ENCODE peak calls at places on chromosomes 11 and 22, in ten cellular contexts. One of them, this sample, is unnamed.

GRCh38 chr11:109123811-109124787 is 297.9 kb upstream of the C11orf87 start:
- DNase-seq in pancreas: no peak
- DNase-seq in AG04450: no peak
- DNase-seq in stomach: no peak
- DNase-seq in lower lobe of right lung: no peak
- DNase-seq in kidney: no peak
- DNase-seq in left ventricle myocardium inferior: peak; percentile 55
- DNase-seq in uterus: no peak
- DNase-seq in astrocyte: peak; percentile 27
- DNase-seq in prostate gland: no peak
- DNase-seq in this sample: no peak

GRCh38 chr11:73556966-73557365 is 40.9 kb downstream of the FAM168A start:
- DNase-seq in pancreas: no peak
- DNase-seq in AG04450: no peak
- DNase-seq in stomach: no peak
- DNase-seq in lower lobe of right lung: no peak
- DNase-seq in kidney: no peak
- DNase-seq in left ventricle myocardium inferior: no peak
- DNase-seq in uterus: no peak
- DNase-seq in astrocyte: no peak
- DNase-seq in prostate gland: no peak
- DNase-seq in this sample: no peak

GRCh38 chr11:113167599-113167998 is 146.8 kb upstream of the TTC12 start:
- DNase-seq in pancreas: no peak
- DNase-seq in AG04450: no peak
- DNase-seq in stomach: peak; percentile 34
- DNase-seq in lower lobe of right lung: no peak
- DNase-seq in kidney: no peak
- DNase-seq in left ventricle myocardium inferior: peak; percentile 25
- DNase-seq in uterus: no peak
- DNase-seq in astrocyte: no peak
- DNase-seq in prostate gland: no peak
- DNase-seq in this sample: no peak

GRCh38 chr11:103274025-103274424 is 164.8 kb downstream of the DYNC2H1 start:
- DNase-seq in pancreas: no peak
- DNase-seq in AG04450: no peak
- DNase-seq in stomach: no peak
- DNase-seq in lower lobe of right lung: no peak
- DNase-seq in kidney: no peak
- DNase-seq in left ventricle myocardium inferior: no peak
- DNase-seq in uterus: no peak
- DNase-seq in astrocyte: no peak
- DNase-seq in prostate gland: no peak
- DNase-seq in this sample: no peak

GRCh38 chr11:70105755-70106571 is 27.8 kb downstream of the ANO1 start:
- DNase-seq in pancreas: no peak
- DNase-seq in AG04450: no peak
- DNase-seq in stomach: peak; percentile 78
- DNase-seq in lower lobe of right lung: no peak
- DNase-seq in kidney: no peak
- DNase-seq in left ventricle myocardium inferior: no peak
- DNase-seq in uterus: peak; percentile 79
- DNase-seq in astrocyte: no peak
- DNase-seq in prostate gland: peak; percentile 60
- DNase-seq in this sample: no peak

GRCh38 chr11:30426781-30427180 is 103.9 kb downstream of the ARL14EP start:
- DNase-seq in pancreas: no peak
- DNase-seq in AG04450: no peak
- DNase-seq in stomach: no peak
- DNase-seq in lower lobe of right lung: no peak
- DNase-seq in kidney: no peak
- DNase-seq in left ventricle myocardium inferior: no peak
- DNase-seq in uterus: no peak
- DNase-seq in astrocyte: no peak
- DNase-seq in prostate gland: peak; percentile 81
- DNase-seq in this sample: no peak

GRCh38 chr11:129375731-129376657 is at the start of gene BARX2:
- DNase-seq in pancreas: peak; percentile 49
- DNase-seq in AG04450: peak; percentile 11
- DNase-seq in stomach: peak; percentile 82
- DNase-seq in lower lobe of right lung: peak; percentile 77
- DNase-seq in kidney: peak; percentile 80
- DNase-seq in left ventricle myocardium inferior: peak; percentile 16
- DNase-seq in uterus: no peak
- DNase-seq in astrocyte: peak; percentile 50
- DNase-seq in prostate gland: peak; percentile 76
- DNase-seq in this sample: no peak

GRCh38 chr11:118907749-118908106 is 18.0 kb downstream of the BCL9L start:
- DNase-seq in pancreas: no peak
- DNase-seq in AG04450: no peak
- DNase-seq in stomach: no peak
- DNase-seq in lower lobe of right lung: peak; percentile 36
- DNase-seq in kidney: no peak
- DNase-seq in left ventricle myocardium inferior: no peak
- DNase-seq in uterus: no peak
- DNase-seq in astrocyte: no peak
- DNase-seq in prostate gland: no peak
- DNase-seq in this sample: no peak

GRCh38 chr11:63719987-63720386 is 38.7 kb downstream of the RTN3 start:
- DNase-seq in pancreas: no peak
- DNase-seq in AG04450: peak; percentile 18
- DNase-seq in stomach: no peak
- DNase-seq in lower lobe of right lung: no peak
- DNase-seq in kidney: no peak
- DNase-seq in left ventricle myocardium inferior: no peak
- DNase-seq in uterus: no peak
- DNase-seq in astrocyte: peak; percentile 45
- DNase-seq in prostate gland: no peak
- DNase-seq in this sample: no peak

GRCh38 chr11:567036-567628 is 6.4 kb downstream of the RASSF7 start:
- DNase-seq in pancreas: no peak
- DNase-seq in AG04450: no peak
- DNase-seq in stomach: no peak
- DNase-seq in lower lobe of right lung: no peak
- DNase-seq in kidney: peak; percentile 73
- DNase-seq in left ventricle myocardium inferior: no peak
- DNase-seq in uterus: no peak
- DNase-seq in astrocyte: no peak
- DNase-seq in prostate gland: no peak
- DNase-seq in this sample: no peak

GRCh38 chr11:563812-564578 is 3.2 kb downstream of the RASSF7 start:
- DNase-seq in pancreas: no peak
- DNase-seq in AG04450: no peak
- DNase-seq in stomach: no peak
- DNase-seq in lower lobe of right lung: no peak
- DNase-seq in kidney: peak; percentile 65
- DNase-seq in left ventricle myocardium inferior: no peak
- DNase-seq in uterus: no peak
- DNase-seq in astrocyte: no peak
- DNase-seq in prostate gland: peak; percentile 77
- DNase-seq in this sample: no peak

GRCh38 chr11:568306-569259 is 7.7 kb upstream of the PHRF1 start:
- DNase-seq in pancreas: peak; percentile 94
- DNase-seq in AG04450: peak; percentile 56
- DNase-seq in stomach: peak; percentile 96
- DNase-seq in lower lobe of right lung: peak; percentile 95
- DNase-seq in kidney: peak; percentile 98
- DNase-seq in left ventricle myocardium inferior: peak; percentile 93
- DNase-seq in uterus: peak; percentile 91
- DNase-seq in astrocyte: peak; percentile 68
- DNase-seq in prostate gland: peak; percentile 92
- DNase-seq in this sample: peak; percentile 96

GRCh38 chr11:567629-568258 is 7.0 kb downstream of the RASSF7 start:
- DNase-seq in pancreas: no peak
- DNase-seq in AG04450: no peak
- DNase-seq in stomach: no peak
- DNase-seq in lower lobe of right lung: no peak
- DNase-seq in kidney: no peak
- DNase-seq in left ventricle myocardium inferior: no peak
- DNase-seq in uterus: no peak
- DNase-seq in astrocyte: no peak
- DNase-seq in prostate gland: no peak
- DNase-seq in this sample: no peak

GRCh38 chr11:565921-566509 is 5.2 kb downstream of the RASSF7 start:
- DNase-seq in pancreas: no peak
- DNase-seq in AG04450: no peak
- DNase-seq in stomach: no peak
- DNase-seq in lower lobe of right lung: no peak
- DNase-seq in kidney: peak; percentile 75
- DNase-seq in left ventricle myocardium inferior: no peak
- DNase-seq in uterus: no peak
- DNase-seq in astrocyte: no peak
- DNase-seq in prostate gland: no peak
- DNase-seq in this sample: no peak
- H3K27ac ChIP-seq in pancreas: no peak overlapping the region
- H3K27ac ChIP-seq in AG04450: no peak overlapping the region
- H3K27ac ChIP-seq in stomach: no peak overlapping the region
- H3K27ac ChIP-seq in lower lobe of right lung: no peak overlapping the region
- H3K27ac ChIP-seq in kidney: peak overlapping the region; percentile 22
- H3K27ac ChIP-seq in left ventricle myocardium inferior: no peak overlapping the region
- H3K27ac ChIP-seq in uterus: no peak overlapping the region
- H3K27ac ChIP-seq in astrocyte: no peak overlapping the region
- H3K27ac ChIP-seq in prostate gland: no peak overlapping the region
- H3K27ac ChIP-seq in this sample: no peak overlapping the region

GRCh38 chr11:125423247-125423849 is 72.7 kb downstream of the FEZ1 start:
- DNase-seq in pancreas: no peak
- DNase-seq in AG04450: no peak
- DNase-seq in stomach: no peak
- DNase-seq in lower lobe of right lung: no peak
- DNase-seq in kidney: peak; percentile 3
- DNase-seq in left ventricle myocardium inferior: no peak
- DNase-seq in uterus: no peak
- DNase-seq in astrocyte: no peak
- DNase-seq in prostate gland: no peak
- DNase-seq in this sample: no peak
- TF ChIP-seq CTCF in pancreas: no peak
- TF ChIP-seq CTCF in AG04450: peak; percentile 45
- TF ChIP-seq CTCF in stomach: peak; percentile 12
- TF ChIP-seq CTCF in lower lobe of right lung: peak; percentile 17
- TF ChIP-seq CTCF in kidney: no peak
- TF ChIP-seq CTCF in left ventricle myocardium inferior: peak; percentile 41
- TF ChIP-seq CTCF in uterus: no peak
- TF ChIP-seq CTCF in astrocyte: peak; percentile 20
- TF ChIP-seq CTCF in prostate gland: no peak
- TF ChIP-seq CTCF in this sample: peak; percentile 40

GRCh38 chr22:47329727-47330653 is 567.5 kb downstream of the TBC1D22A start:
- DNase-seq in pancreas: no peak
- DNase-seq in AG04450: no peak
- DNase-seq in stomach: no peak
- DNase-seq in lower lobe of right lung: no peak
- DNase-seq in kidney: no peak
- DNase-seq in left ventricle myocardium inferior: no peak
- DNase-seq in uterus: no peak
- DNase-seq in astrocyte: no peak
- DNase-seq in prostate gland: no peak
- DNase-seq in this sample: peak; percentile 34
- H3K9me3 ChIP-seq in pancreas: no peaks in the 10 kb centered on the region
- H3K9me3 ChIP-seq in AG04450: peaks cover 16% of the 10 kb centered on the region
- H3K9me3 ChIP-seq in stomach: no peaks in the 10 kb centered on the region
- H3K9me3 ChIP-seq in lower lobe of right lung: peaks cover 14% of the 10 kb centered on the region
- H3K9me3 ChIP-seq in kidney: no peaks in the 10 kb centered on the region
- H3K9me3 ChIP-seq in left ventricle myocardium inferior: peaks cover 11% of the 10 kb centered on the region
- H3K9me3 ChIP-seq in uterus: no peaks in the 10 kb centered on the region
- H3K9me3 ChIP-seq in astrocyte: peaks cover 10% of the 10 kb centered on the region
- H3K9me3 ChIP-seq in prostate gland: no peaks in the 10 kb centered on the region
- H3K9me3 ChIP-seq in this sample: no peaks in the 10 kb centered on the region

GRCh38 chr11:802693-803466 is 2.2 kb downstream of the PIDD1 start:
- DNase-seq in pancreas: no peak
- DNase-seq in AG04450: no peak
- DNase-seq in stomach: no peak
- DNase-seq in lower lobe of right lung: no peak
- DNase-seq in kidney: no peak
- DNase-seq in left ventricle myocardium inferior: no peak
- DNase-seq in uterus: no peak
- DNase-seq in astrocyte: no peak
- DNase-seq in prostate gland: no peak
- DNase-seq in this sample: no peak

GRCh38 chr11:802018-802617 is 2.9 kb downstream of the PIDD1 start:
- DNase-seq in pancreas: no peak
- DNase-seq in AG04450: no peak
- DNase-seq in stomach: no peak
- DNase-seq in lower lobe of right lung: no peak
- DNase-seq in kidney: no peak
- DNase-seq in left ventricle myocardium inferior: no peak
- DNase-seq in uterus: no peak
- DNase-seq in astrocyte: no peak
- DNase-seq in prostate gland: no peak
- DNase-seq in this sample: no peak

GRCh38 chr11:803467-803742 is 1.6 kb downstream of the PIDD1 start:
- DNase-seq in pancreas: no peak
- DNase-seq in AG04450: no peak
- DNase-seq in stomach: no peak
- DNase-seq in lower lobe of right lung: no peak
- DNase-seq in kidney: no peak
- DNase-seq in left ventricle myocardium inferior: no peak
- DNase-seq in uterus: no peak
- DNase-seq in astrocyte: no peak
- DNase-seq in prostate gland: no peak
- DNase-seq in this sample: no peak

GRCh38 chr11:803770-804598 is 1.0 kb downstream of the PIDD1 start:
- DNase-seq in pancreas: no peak
- DNase-seq in AG04450: no peak
- DNase-seq in stomach: no peak
- DNase-seq in lower lobe of right lung: no peak
- DNase-seq in kidney: no peak
- DNase-seq in left ventricle myocardium inferior: no peak
- DNase-seq in uterus: no peak
- DNase-seq in astrocyte: no peak
- DNase-seq in prostate gland: no peak
- DNase-seq in this sample: no peak

DNA sequence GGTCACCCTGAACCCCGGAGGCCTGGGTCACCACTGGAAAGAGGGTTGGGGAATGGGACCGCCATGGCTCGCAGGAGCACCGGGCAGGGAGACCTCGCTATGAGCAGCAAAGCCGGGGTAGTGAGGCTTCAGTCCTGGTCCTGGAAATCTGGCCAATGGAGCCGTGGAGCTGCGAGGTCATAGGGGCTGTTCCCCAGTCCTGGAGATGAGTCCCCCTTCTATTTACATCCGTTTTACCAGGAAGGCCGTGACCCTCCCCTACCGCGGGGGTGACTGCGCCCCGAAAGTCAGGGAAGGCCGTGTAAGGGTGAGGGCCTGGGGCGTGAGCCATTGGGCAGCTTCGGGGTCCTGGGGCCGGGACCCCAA is 449 bp downstream of the PIDD1 start:
- DNase-seq in pancreas: no peak
- DNase-seq in AG04450: no peak
- DNase-seq in stomach: no peak
- DNase-seq in lower lobe of right lung: no peak
- DNase-seq in kidney: no peak
- DNase-seq in left ventricle myocardium inferior: no peak
- DNase-seq in uterus: no peak
- DNase-seq in astrocyte: no peak
- DNase-seq in prostate gland: no peak
- DNase-seq in this sample: no peak
- H3K27ac ChIP-seq in pancreas: peak overlapping the region; percentile 87
- H3K27ac ChIP-seq in AG04450: no peak overlapping the region
- H3K27ac ChIP-seq in stomach: peak overlapping the region; percentile 90
- H3K27ac ChIP-seq in lower lobe of right lung: peak overlapping the region; percentile 93
- H3K27ac ChIP-seq in kidney: peak overlapping the region; percentile 43
- H3K27ac ChIP-seq in left ventricle myocardium inferior: peak overlapping the region; percentile 97
- H3K27ac ChIP-seq in uterus: peak overlapping the region; percentile 84
- H3K27ac ChIP-seq in astrocyte: peak overlapping the region; percentile 6
- H3K27ac ChIP-seq in prostate gland: peak overlapping the region; percentile 87
- H3K27ac ChIP-seq in this sample: peak overlapping the region; percentile 90

GRCh38 chr22:21447694-21448402 is 19.3 kb upstream of the TMEM191C start:
- DNase-seq in pancreas: peak; percentile 85
- DNase-seq in AG04450: no peak
- DNase-seq in stomach: peak; percentile 21
- DNase-seq in lower lobe of right lung: peak; percentile 38
- DNase-seq in kidney: peak; percentile 61
- DNase-seq in left ventricle myocardium inferior: no peak
- DNase-seq in uterus: no peak
- DNase-seq in astrocyte: no peak
- DNase-seq in prostate gland: peak; percentile 2
- DNase-seq in this sample: no peak
- TF ChIP-seq CTCF in pancreas: no peak
- TF ChIP-seq CTCF in AG04450: no peak
- TF ChIP-seq CTCF in stomach: no peak
- TF ChIP-seq CTCF in lower lobe of right lung: no peak
- TF ChIP-seq CTCF in kidney: no peak
- TF ChIP-seq CTCF in left ventricle myocardium inferior: no peak
- TF ChIP-seq CTCF in uterus: no peak
- TF ChIP-seq CTCF in astrocyte: no peak
- TF ChIP-seq CTCF in prostate gland: no peak
- TF ChIP-seq CTCF in this sample: no peak

This sample was measured in right atrium auricular region.